ENCODE peak calls at places on chromosomes 7 and 10, in six cellular contexts. K, R, V, M, L and G are unnamed samples.

GRCh38 chr7:28293529-28293835 is 112.9 kb upstream of the JAZF1 start:
- DNase-seq in K (no peak), R (no peak), V (no peak), M (peak; percentile 58), L (no peak), G (no peak)

GRCh38 chr10:90592903-90593302 is 264.9 kb downstream of the HTR7 start:
- DNase-seq in K (peak; percentile 43), R (no peak), V (no peak), M (peak; percentile 54), L (peak; percentile 9), G (peak; percentile 12)

GRCh38 chr7:6228363-6228762 is 44.1 kb downstream of the CYTH3 start:
- DNase-seq in K (no peak), R (no peak), V (no peak), M (no peak), L (no peak), G (no peak)

GRCh38 chr10:72616716-72617115 is 9.2 kb downstream of the MICU1 start:
- DNase-seq in K (no peak), R (no peak), V (no peak), M (no peak), L (no peak), G (no peak)

GRCh38 chr7:36639826-36640225 is 84.5 kb downstream of the AOAH start:
- DNase-seq in K (peak; percentile 93), R (no peak), V (no peak), M (no peak), L (no peak), G (no peak)

GRCh38 chr7:47614450-47614849 is 32.5 kb upstream of the TNS3 start:
- DNase-seq in K (no peak), R (no peak), V (no peak), M (no peak), L (no peak), G (no peak)

GRCh38 chr7:50146692-50147091 is 53.6 kb upstream of the ZPBP start:
- DNase-seq in K (peak; percentile 35), R (no peak), V (no peak), M (no peak), L (no peak), G (no peak)

GRCh38 chr10:132469197-132469942 is 68.2 kb upstream of the INPP5A start:
- DNase-seq in K (no peak), R (no peak), V (no peak), M (no peak), L (no peak), G (no peak)

GRCh38 chr10:114624941-114625780 is 32.9 kb downstream of the ABLIM1 start:
- DNase-seq in K (no peak), R (no peak), V (no peak), M (peak; percentile 63), L (no peak), G (no peak)

GRCh38 chr7:102874166-102874829 is 38.5 kb upstream of the LRRC17 start:
- DNase-seq in K (no peak), R (no peak), V (no peak), M (peak; percentile 88), L (no peak), G (peak; percentile 61)

GRCh38 chr10:57418476-57418875 is 849.2 kb downstream of the IPMK start:
- DNase-seq in K (no peak), R (no peak), V (no peak), M (no peak), L (no peak), G (no peak)

GRCh38 chr7:91031757-91032156 is 232.5 kb upstream of the FZD1 start:
- DNase-seq in K (no peak), R (no peak), V (no peak), M (no peak), L (no peak), G (no peak)

GRCh38 chr10:775245-776075 is 86.0 kb upstream of the DIP2C start:
- DNase-seq in K (no peak), R (no peak), V (no peak), M (peak; percentile 64), L (no peak), G (no peak)

GRCh38 chr7:155470686-155471638 is 13.0 kb downstream of the EN2 start:
- DNase-seq in K (no peak), R (no peak), V (no peak), M (peak; percentile 20), L (no peak), G (no peak)

GRCh38 chr7:49635800-49636199 is 137.6 kb upstream of the VWC2 start:
- DNase-seq in K (no peak), R (no peak), V (no peak), M (no peak), L (no peak), G (no peak)

GRCh38 chr7:81226234-81226633 is 307.4 kb upstream of the SEMA3C start:
- DNase-seq in K (no peak), R (no peak), V (no peak), M (no peak), L (no peak), G (no peak)

GRCh38 chr10:79176949-79177602 is 108.3 kb downstream of the ZMIZ1 start:
- DNase-seq in K (no peak), R (no peak), V (no peak), M (no peak), L (no peak), G (no peak)

GRCh38 chr10:93071674-93072224 is 1.9 kb upstream of the CYP26A1 start:
- DNase-seq in K (no peak), R (no peak), V (no peak), M (no peak), L (peak; percentile 98), G (peak; percentile 43)